ENCODE peak calls at places on chromosome 22, in seven cellular contexts. One of them, this sample, is unnamed.

GRCh38 chr22:16803255-16803917 is 21.8 kb downstream of the XKR3 start:
- DNase-seq in AG08395: no peak
- DNase-seq in hepatic stellate cell: no peak
- DNase-seq in hypothalamus: no peak
- DNase-seq in glomerular endothelial cell: no peak
- DNase-seq in cardiac fibroblast: no peak
- DNase-seq in activated CD4-positive, CD25-positive, alpha-beta regulatory T cell: no peak
- DNase-seq in this sample: no peak

GRCh38 chr22:46293591-46294260 is 2.9 kb upstream of the GTSE1 start:
- DNase-seq in AG08395: peak
- DNase-seq in activated CD4-positive, CD25-positive, alpha-beta regulatory T cell: no peak
- DNase-seq in hepatic stellate cell: no peak
- DNase-seq in glomerular endothelial cell: no peak
- DNase-seq in hypothalamus: no peak
- DNase-seq in cardiac fibroblast: peak
- DNase-seq in this sample: no peak

GRCh38 chr22:38051261-38051660 is 5.9 kb upstream of the PICK1 start:
- DNase-seq in hepatic stellate cell: no peak
- DNase-seq in cardiac fibroblast: no peak
- DNase-seq in activated CD4-positive, CD25-positive, alpha-beta regulatory T cell: no peak
- DNase-seq in glomerular endothelial cell: no peak
- DNase-seq in hypothalamus: no peak
- DNase-seq in AG08395: no peak
- DNase-seq in this sample: no peak

GRCh38 chr22:19419464-19420178 is 11.9 kb downstream of the HIRA start:
- DNase-seq in hepatic stellate cell: no peak
- DNase-seq in activated CD4-positive, CD25-positive, alpha-beta regulatory T cell: no peak
- DNase-seq in glomerular endothelial cell: no peak
- DNase-seq in AG08395: no peak
- DNase-seq in cardiac fibroblast: peak
- DNase-seq in hypothalamus: no peak
- DNase-seq in this sample: no peak

GRCh38 chr22:29109853-29110252 is 37.0 kb downstream of the KREMEN1 start:
- DNase-seq in glomerular endothelial cell: no peak
- DNase-seq in activated CD4-positive, CD25-positive, alpha-beta regulatory T cell: no peak
- DNase-seq in hepatic stellate cell: no peak
- DNase-seq in AG08395: no peak
- DNase-seq in hypothalamus: no peak
- DNase-seq in cardiac fibroblast: no peak
- DNase-seq in this sample: no peak

GRCh38 chr22:18024956-18025720 is 777 bp upstream of the MICAL3 start:
- DNase-seq in hypothalamus: no peak
- DNase-seq in hepatic stellate cell: no peak
- DNase-seq in AG08395: no peak
- DNase-seq in cardiac fibroblast: no peak
- DNase-seq in glomerular endothelial cell: no peak
- DNase-seq in activated CD4-positive, CD25-positive, alpha-beta regulatory T cell: no peak
- DNase-seq in this sample: no peak

GRCh38 chr22:16601437-16602223 is 9.0 kb upstream of the CCT8L2 start:
- DNase-seq in glomerular endothelial cell: no peak
- DNase-seq in cardiac fibroblast: no peak
- DNase-seq in hypothalamus: no peak
- DNase-seq in hepatic stellate cell: no peak
- DNase-seq in activated CD4-positive, CD25-positive, alpha-beta regulatory T cell: no peak
- DNase-seq in AG08395: no peak
- DNase-seq in this sample: no peak

GRCh38 chr22:45036154-45036553 is 26.3 kb upstream of the PHF21B start:
- DNase-seq in AG08395: no peak
- DNase-seq in hepatic stellate cell: no peak
- DNase-seq in cardiac fibroblast: no peak
- DNase-seq in hypothalamus: peak
- DNase-seq in activated CD4-positive, CD25-positive, alpha-beta regulatory T cell: no peak
- DNase-seq in glomerular endothelial cell: no peak
- DNase-seq in this sample: no peak

GRCh38 chr22:46245515-46245914 is 4.6 kb downstream of the CDPF1 start:
- DNase-seq in AG08395: no peak
- DNase-seq in hepatic stellate cell: peak
- DNase-seq in cardiac fibroblast: peak
- DNase-seq in hypothalamus: no peak
- DNase-seq in activated CD4-positive, CD25-positive, alpha-beta regulatory T cell: no peak
- DNase-seq in glomerular endothelial cell: no peak
- DNase-seq in this sample: no peak

GRCh38 chr22:44305888-44306287 is 6.9 kb downstream of the SHISAL1 start:
- DNase-seq in AG08395: peak
- DNase-seq in hepatic stellate cell: no peak
- DNase-seq in activated CD4-positive, CD25-positive, alpha-beta regulatory T cell: no peak
- DNase-seq in cardiac fibroblast: no peak
- DNase-seq in glomerular endothelial cell: no peak
- DNase-seq in hypothalamus: no peak
- DNase-seq in this sample: no peak

GRCh38 chr22:37267128-37267587 is 15.2 kb upstream of the CYTH4 start:
- DNase-seq in AG08395: peak
- DNase-seq in activated CD4-positive, CD25-positive, alpha-beta regulatory T cell: peak
- DNase-seq in hepatic stellate cell: peak
- DNase-seq in glomerular endothelial cell: no peak
- DNase-seq in hypothalamus: no peak
- DNase-seq in cardiac fibroblast: peak
- DNase-seq in this sample: no peak

GRCh38 chr22:30047364-30047738 is 32.9 kb upstream of the HORMAD2 start:
- DNase-seq in cardiac fibroblast: peak
- DNase-seq in hypothalamus: no peak
- DNase-seq in activated CD4-positive, CD25-positive, alpha-beta regulatory T cell: no peak
- DNase-seq in AG08395: no peak
- DNase-seq in glomerular endothelial cell: no peak
- DNase-seq in hepatic stellate cell: peak
- DNase-seq in this sample: peak

GRCh38 chr22:48199667-48200066 is 1437.2 kb downstream of the TBC1D22A start:
- DNase-seq in AG08395: no peak
- DNase-seq in activated CD4-positive, CD25-positive, alpha-beta regulatory T cell: no peak
- DNase-seq in hypothalamus: no peak
- DNase-seq in hepatic stellate cell: no peak
- DNase-seq in glomerular endothelial cell: no peak
- DNase-seq in cardiac fibroblast: no peak
- DNase-seq in this sample: no peak

GRCh38 chr22:50569896-50570535 is 7.3 kb upstream of the SYCE3 start:
- DNase-seq in activated CD4-positive, CD25-positive, alpha-beta regulatory T cell: no peak
- DNase-seq in glomerular endothelial cell: no peak
- DNase-seq in hypothalamus: no peak
- DNase-seq in hepatic stellate cell: no peak
- DNase-seq in AG08395: no peak
- DNase-seq in cardiac fibroblast: no peak
- DNase-seq in this sample: no peak

GRCh38 chr22:29587938-29588699 is 7.2 kb upstream of the NIPSNAP1 start:
- DNase-seq in hepatic stellate cell: peak
- DNase-seq in cardiac fibroblast: peak
- DNase-seq in activated CD4-positive, CD25-positive, alpha-beta regulatory T cell: no peak
- DNase-seq in AG08395: peak
- DNase-seq in hypothalamus: no peak
- DNase-seq in glomerular endothelial cell: no peak
- DNase-seq in this sample: no peak

GRCh38 chr22:50569041-50569459 is 6.3 kb upstream of the SYCE3 start:
- DNase-seq in cardiac fibroblast: no peak
- DNase-seq in activated CD4-positive, CD25-positive, alpha-beta regulatory T cell: no peak
- DNase-seq in hypothalamus: no peak
- DNase-seq in hepatic stellate cell: no peak
- DNase-seq in glomerular endothelial cell: no peak
- DNase-seq in AG08395: no peak
- DNase-seq in this sample: no peak

GRCh38 chr22:43211941-43212433 is 25.1 kb upstream of the TTLL12 start:
- DNase-seq in cardiac fibroblast: no peak
- DNase-seq in hypothalamus: no peak
- DNase-seq in activated CD4-positive, CD25-positive, alpha-beta regulatory T cell: no peak
- DNase-seq in hepatic stellate cell: no peak
- DNase-seq in glomerular endothelial cell: no peak
- DNase-seq in AG08395: no peak
- DNase-seq in this sample: no peak

GRCh38 chr22:43841742-43842141 is 20.6 kb downstream of the SULT4A1 start:
- DNase-seq in glomerular endothelial cell: no peak
- DNase-seq in AG08395: no peak
- DNase-seq in activated CD4-positive, CD25-positive, alpha-beta regulatory T cell: no peak
- DNase-seq in hypothalamus: no peak
- DNase-seq in cardiac fibroblast: no peak
- DNase-seq in hepatic stellate cell: no peak
- DNase-seq in this sample: no peak

GRCh38 chr22:35344956-35345690 is 35.8 kb upstream of the HMOX1 start:
- DNase-seq in activated CD4-positive, CD25-positive, alpha-beta regulatory T cell: no peak
- DNase-seq in AG08395: no peak
- DNase-seq in hypothalamus: no peak
- DNase-seq in hepatic stellate cell: no peak
- DNase-seq in cardiac fibroblast: no peak
- DNase-seq in glomerular endothelial cell: no peak
- DNase-seq in this sample: no peak

GRCh38 chr22:39117585-39118191 is 20.6 kb downstream of the APOBEC3H start:
- DNase-seq in AG08395: peak
- DNase-seq in hypothalamus: no peak
- DNase-seq in cardiac fibroblast: peak
- DNase-seq in glomerular endothelial cell: no peak
- DNase-seq in activated CD4-positive, CD25-positive, alpha-beta regulatory T cell: peak
- DNase-seq in hepatic stellate cell: no peak
- DNase-seq in this sample: no peak

GRCh38 chr22:27495325-27495724 is 306.2 kb downstream of the MN1 start:
- DNase-seq in activated CD4-positive, CD25-positive, alpha-beta regulatory T cell: no peak
- DNase-seq in hypothalamus: no peak
- DNase-seq in cardiac fibroblast: no peak
- DNase-seq in glomerular endothelial cell: no peak
- DNase-seq in hepatic stellate cell: no peak
- DNase-seq in AG08395: no peak
- DNase-seq in this sample: no peak

GRCh38 chr22:50481440-50482106 is at the start of gene ADM2:
- DNase-seq in cardiac fibroblast: no peak
- DNase-seq in activated CD4-positive, CD25-positive, alpha-beta regulatory T cell: peak
- DNase-seq in hepatic stellate cell: no peak
- DNase-seq in AG08395: peak
- DNase-seq in hypothalamus: no peak
- DNase-seq in glomerular endothelial cell: no peak
- DNase-seq in this sample: no peak

GRCh38 chr22:20115691-20116375 is at the start of gene RANBP1:
- DNase-seq in hepatic stellate cell: no peak
- DNase-seq in AG08395: no peak
- DNase-seq in glomerular endothelial cell: no peak
- DNase-seq in hypothalamus: no peak
- DNase-seq in cardiac fibroblast: no peak
- DNase-seq in activated CD4-positive, CD25-positive, alpha-beta regulatory T cell: no peak
- DNase-seq in this sample: no peak

GRCh38 chr22:37887610-37888378 is 18.3 kb upstream of the MICALL1 start:
- DNase-seq in hypothalamus: peak
- DNase-seq in hepatic stellate cell: peak
- DNase-seq in cardiac fibroblast: peak
- DNase-seq in AG08395: peak
- DNase-seq in glomerular endothelial cell: no peak
- DNase-seq in activated CD4-positive, CD25-positive, alpha-beta regulatory T cell: no peak
- DNase-seq in this sample: no peak

GRCh38 chr22:28053871-28054621 is 135.0 kb upstream of the PITPNB start:
- DNase-seq in hypothalamus: no peak
- DNase-seq in activated CD4-positive, CD25-positive, alpha-beta regulatory T cell: no peak
- DNase-seq in glomerular endothelial cell: no peak
- DNase-seq in AG08395: no peak
- DNase-seq in hepatic stellate cell: peak
- DNase-seq in cardiac fibroblast: peak
- DNase-seq in this sample: no peak

GRCh38 chr22:45103756-45104155 is 60.0 kb upstream of the NUP50 start:
- DNase-seq in hepatic stellate cell: no peak
- DNase-seq in AG08395: no peak
- DNase-seq in cardiac fibroblast: no peak
- DNase-seq in activated CD4-positive, CD25-positive, alpha-beta regulatory T cell: no peak
- DNase-seq in hypothalamus: no peak
- DNase-seq in glomerular endothelial cell: no peak
- DNase-seq in this sample: no peak

GRCh38 chr22:50734343-50734771 is 3.6 kb upstream of the ACR start:
- DNase-seq in AG08395: no peak
- DNase-seq in hepatic stellate cell: no peak
- DNase-seq in hypothalamus: no peak
- DNase-seq in glomerular endothelial cell: no peak
- DNase-seq in cardiac fibroblast: no peak
- DNase-seq in activated CD4-positive, CD25-positive, alpha-beta regulatory T cell: no peak
- DNase-seq in this sample: no peak

GRCh38 chr22:48761546-48761945 is 1066.1 kb downstream of the BRD1 start:
- DNase-seq in glomerular endothelial cell: no peak
- DNase-seq in AG08395: no peak
- DNase-seq in cardiac fibroblast: no peak
- DNase-seq in hepatic stellate cell: no peak
- DNase-seq in activated CD4-positive, CD25-positive, alpha-beta regulatory T cell: no peak
- DNase-seq in hypothalamus: no peak
- DNase-seq in this sample: no peak

GRCh38 chr22:32502346-32502745 is 27.7 kb downstream of the FBXO7 start:
- DNase-seq in glomerular endothelial cell: no peak
- DNase-seq in hypothalamus: no peak
- DNase-seq in cardiac fibroblast: no peak
- DNase-seq in activated CD4-positive, CD25-positive, alpha-beta regulatory T cell: no peak
- DNase-seq in hepatic stellate cell: no peak
- DNase-seq in AG08395: no peak
- DNase-seq in this sample: no peak